ENCODE peak calls at places on chromosomes 2 and 18, in six cellular contexts. D, O, Y, P, M and F are unnamed samples.

GRCh38 chr2:223101340-223102039 is 49.5 kb downstream of the KCNE4 start:
- DNase-seq in Y (no peak), M (peak), D (no peak), P (peak), O (peak), F (peak)

GRCh38 chr2:34570266-34570872 is 971.3 kb upstream of the FAM98A start:
- DNase-seq in M (peak), D (no peak), Y (no peak), P (peak), O (peak), F (peak)

GRCh38 chr2:74779587-74780135 is 54.3 kb upstream of the HK2 start:
- DNase-seq in M (no peak), O (no peak), Y (no peak), P (no peak), D (no peak), F (no peak)

GRCh38 chr2:136219341-136219740 is 101.4 kb upstream of the CXCR4 start:
- DNase-seq in O (no peak), P (no peak), D (no peak), M (no peak), Y (no peak), F (no peak)

GRCh38 chr18:8841781-8842485 is 136.6 kb downstream of the MTCL1 start:
- DNase-seq in D (no peak), P (peak), O (no peak), Y (no peak), M (no peak), F (no peak)

GRCh38 chr2:1731963-1732768 is 12.1 kb downstream of the PXDN start:
- DNase-seq in M (no peak), O (peak), Y (peak), P (no peak), D (peak), F (no peak)

GRCh38 chr2:54459037-54459441 is 2.9 kb downstream of the SPTBN1 start:
- DNase-seq in Y (no peak), P (peak), M (peak), D (no peak), O (no peak), F (no peak)

GRCh38 chr2:221228214-221228769 is 343.8 kb downstream of the EPHA4 start:
- DNase-seq in D (no peak), O (no peak), P (no peak), Y (no peak), M (no peak), F (no peak)

GRCh38 chr2:88212251-88212790 is 42.2 kb downstream of the THNSL2 start:
- DNase-seq in D (no peak), Y (no peak), M (peak), P (no peak), O (peak), F (no peak)

GRCh38 chr2:135904590-135904989 is 28.3 kb upstream of the MCM6 start:
- DNase-seq in Y (no peak), P (peak), M (no peak), D (no peak), O (no peak), F (no peak)

GRCh38 chr2:164439235-164439634 is 182.0 kb downstream of the GRB14 start:
- DNase-seq in O (no peak), D (no peak), M (no peak), Y (no peak), P (no peak), F (no peak)

GRCh38 chr2:207448006-207448405 is 81.8 kb upstream of the CREB1 start:
- DNase-seq in D (no peak), O (no peak), Y (no peak), P (peak), M (no peak), F (no peak)

GRCh38 chr2:137910641-137911040 is 53.6 kb upstream of the HNMT start:
- DNase-seq in P (peak), D (no peak), M (peak), O (peak), Y (no peak), F (peak)

GRCh38 chr2:171547720-171548119 is 25.4 kb downstream of the CYBRD1 start:
- DNase-seq in M (no peak), D (no peak), Y (no peak), O (no peak), P (peak), F (peak)

GRCh38 chr2:236047176-236047575 is 121.0 kb downstream of the GBX2 start:
- DNase-seq in M (no peak), P (no peak), Y (no peak), D (no peak), O (no peak), F (no peak)

GRCh38 chr2:15169326-15170038 is 391.7 kb downstream of the NBAS start:
- DNase-seq in D (no peak), O (no peak), M (no peak), P (peak), Y (peak), F (no peak)

GRCh38 chr2:39728941-39729351 is 50.1 kb downstream of the THUMPD2 start:
- DNase-seq in D (no peak), M (peak), Y (no peak), P (peak), O (peak), F (peak)

GRCh38 chr2:117935436-117935835 is 78.4 kb downstream of the CCDC93 start:
- DNase-seq in Y (no peak), M (no peak), D (no peak), P (no peak), O (peak), F (no peak)

GRCh38 chr2:140376686-140377085 is 1596.5 kb upstream of the NXPH2 start:
- DNase-seq in Y (no peak), D (no peak), O (no peak), M (no peak), P (peak), F (no peak)

GRCh38 chr2:186648130-186648529 is 45.7 kb upstream of the FAM171B start:
- DNase-seq in Y (no peak), D (no peak), P (peak), O (no peak), M (no peak), F (no peak)

GRCh38 chr2:44715671-44716077 is 225.8 kb upstream of the SIX3 start:
- DNase-seq in D (no peak), P (peak), M (peak), Y (no peak), O (peak), F (peak)

GRCh38 chr2:75558786-75559428 is 1.8 kb downstream of the EVA1A start:
- DNase-seq in D (no peak), P (peak), Y (no peak), M (no peak), O (no peak), F (no peak)

GRCh38 chr2:62195421-62196277 is at the start of gene B3GNT2:
- DNase-seq in Y (no peak), M (peak), P (peak), O (peak), D (peak), F (peak)

GRCh38 chr2:121241466-121241865 is 43.5 kb downstream of the TFCP2L1 start:
- DNase-seq in Y (no peak), O (no peak), P (no peak), M (no peak), D (no peak), F (no peak)

GRCh38 chr2:219230201-219230540 is 565 bp downstream of the ANKZF1 start:
- DNase-seq in Y (no peak), P (peak), O (peak), D (peak), M (peak), F (peak)

GRCh38 chr2:188984126-188984525 is 10.0 kb downstream of the COL3A1 start:
- DNase-seq in P (peak), D (no peak), M (no peak), Y (no peak), O (no peak), F (no peak)

GRCh38 chr2:65957886-65958285 is 477.0 kb upstream of the MEIS1 start:
- DNase-seq in P (no peak), D (no peak), Y (no peak), O (peak), M (no peak), F (no peak)

GRCh38 chr18:7824970-7825369 is 257.9 kb downstream of the PTPRM start:
- DNase-seq in Y (no peak), M (no peak), P (no peak), D (no peak), O (no peak), F (no peak)

DNA sequence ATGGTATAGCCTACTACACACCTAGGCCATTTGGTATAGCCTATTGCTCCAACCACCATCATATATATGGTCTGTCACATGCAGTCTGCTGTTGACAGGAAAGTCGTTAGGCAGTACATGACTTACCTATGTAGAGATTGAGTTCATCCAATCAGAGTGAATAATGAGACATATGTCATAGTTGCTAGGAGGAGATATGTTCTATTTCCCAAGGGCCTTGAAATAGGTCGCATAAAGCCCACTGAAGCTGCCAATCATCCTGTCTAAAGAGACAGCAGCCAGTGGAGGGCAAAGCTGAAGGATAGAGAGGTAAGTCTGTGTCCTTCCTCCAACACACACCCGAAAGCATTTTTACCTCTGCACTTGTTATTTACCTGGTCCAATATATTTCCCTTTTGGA is 263.4 kb downstream of the PTPRM start:
- DNase-seq in O (no peak), Y (no peak), M (peak), D (no peak), P (no peak), F (peak)
- TF ChIP-seq CTCF in O (no peak), Y (no peak), M (no peak), D (no peak), P (no peak), F (no peak)

DNA sequence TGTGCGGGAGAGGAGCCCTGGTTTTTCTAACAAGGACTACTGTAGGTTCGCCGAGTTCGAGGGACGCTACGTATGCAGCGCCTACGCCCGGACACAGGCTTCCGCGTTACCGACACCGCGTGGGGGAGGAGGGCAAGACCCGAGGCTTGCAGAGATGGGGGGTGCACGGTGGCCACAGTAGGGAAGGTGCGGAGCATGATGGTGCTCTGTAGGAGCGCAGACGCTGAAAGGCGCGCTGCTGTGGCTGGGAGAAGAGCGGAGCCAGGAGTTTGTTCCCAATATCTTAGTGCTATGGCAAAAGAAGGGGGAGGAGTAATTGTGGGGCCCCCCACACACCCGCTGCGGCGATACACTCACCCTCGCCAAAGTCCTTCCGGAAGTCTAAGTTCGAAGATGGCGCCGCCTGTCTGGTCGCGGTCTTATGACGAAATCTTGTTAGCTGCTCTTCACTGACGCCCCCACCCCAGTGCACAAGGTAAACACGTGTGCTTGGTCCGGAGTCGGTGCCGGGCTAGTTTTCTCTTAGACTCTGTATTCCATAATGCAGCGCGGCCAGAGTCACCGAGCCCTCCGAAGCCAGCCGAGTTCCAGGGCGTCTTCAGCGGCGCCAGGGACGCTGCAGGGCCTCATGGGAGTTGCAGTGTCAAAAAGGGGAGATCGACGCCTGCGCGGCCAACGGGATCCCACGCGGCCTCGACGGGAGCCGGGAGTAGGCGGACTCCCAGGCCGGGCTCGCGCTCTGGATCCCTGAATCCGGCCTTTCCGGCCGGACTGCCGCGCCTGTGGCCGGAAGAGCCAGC is at the start of gene GTF3C2:
- DNase-seq in D (peak), P (peak), Y (peak), M (peak), O (peak), F (peak)
- TF ChIP-seq CTCF in D (peak), P (no peak), Y (no peak), M (no peak), O (no peak), F (no peak)

GRCh38 chr2:238518127-238518827 is 91.5 kb downstream of the ASB1 start:
- DNase-seq in Y (no peak), M (no peak), O (no peak), P (peak), D (no peak), F (no peak)
- TF ChIP-seq CTCF in Y (no peak), M (no peak), O (no peak), P (no peak), D (no peak), F (no peak)

DNA sequence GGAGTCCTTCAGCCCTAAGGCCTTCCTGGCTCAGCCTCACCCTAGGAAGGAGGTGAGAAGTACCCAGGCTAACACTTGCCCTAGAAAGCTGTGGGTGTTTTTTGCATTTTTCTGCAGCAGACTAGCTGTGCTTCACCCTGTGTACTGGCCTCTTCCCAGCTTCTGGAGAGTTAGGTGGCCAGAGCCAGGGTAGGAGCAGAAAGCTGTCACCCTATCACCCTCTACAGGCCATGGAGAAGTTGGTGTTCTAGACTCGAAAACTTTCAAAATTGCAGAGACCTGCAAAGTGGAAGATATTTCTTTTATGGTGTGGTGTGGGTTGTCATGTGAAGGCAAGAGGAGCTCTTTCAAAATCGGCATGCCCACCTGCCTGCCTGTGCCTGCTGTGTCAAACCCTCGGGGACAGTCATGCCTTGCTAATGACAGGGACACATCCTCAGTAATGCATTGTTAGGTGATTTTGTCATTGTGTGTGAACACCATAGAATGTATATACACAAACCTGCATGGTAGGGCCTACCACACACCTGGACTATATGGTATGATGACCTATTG is 29.8 kb downstream of the EHD3 start:
- DNase-seq in M (peak), P (no peak), O (no peak), Y (no peak), D (no peak), F (no peak)
- TF ChIP-seq CTCF in M (peak), P (no peak), O (no peak), Y (no peak), D (peak), F (no peak)

DNA sequence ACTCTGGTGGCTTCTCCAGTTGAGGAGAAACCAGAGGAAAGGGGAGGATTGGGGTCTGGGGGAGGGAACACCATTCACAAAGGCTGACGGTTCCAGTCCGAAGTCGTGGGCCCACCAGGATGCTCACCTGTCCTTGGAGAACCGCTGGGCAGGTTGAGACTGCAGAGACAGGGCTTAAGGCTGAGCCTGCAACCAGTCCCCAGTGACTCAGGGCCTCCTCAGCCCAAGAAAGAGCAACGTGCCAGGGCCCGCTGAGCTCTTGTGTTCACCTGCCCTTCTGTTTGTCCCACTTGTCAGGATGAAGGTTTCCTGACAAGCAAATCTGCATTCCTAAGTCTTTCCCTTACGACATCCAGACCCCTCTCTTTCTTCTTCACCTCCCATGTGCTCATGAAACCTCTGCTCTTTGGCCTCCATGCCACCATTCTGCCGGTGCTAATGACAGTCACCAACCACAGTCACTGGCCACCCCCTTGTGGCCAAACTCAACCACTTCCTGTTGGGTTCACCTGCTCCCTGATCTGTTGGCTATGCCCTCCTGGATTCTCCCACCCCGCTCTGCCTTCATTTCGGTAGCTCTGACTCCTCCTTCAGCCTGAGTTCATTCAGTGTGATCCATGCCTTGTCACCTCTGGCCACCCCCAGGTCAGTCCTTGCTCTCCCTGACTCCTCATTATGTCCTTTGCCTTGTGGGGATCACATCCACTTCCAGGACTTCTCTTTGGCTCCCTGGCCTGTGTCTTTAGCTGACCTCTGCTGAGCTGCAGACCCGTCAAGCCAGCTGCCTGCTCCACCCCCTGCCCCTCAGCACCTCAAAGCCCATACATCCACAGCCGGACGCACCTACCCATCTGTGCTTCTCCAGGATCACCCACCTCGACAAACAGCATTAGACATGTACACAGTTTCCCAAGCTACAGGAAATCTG is 17.6 kb downstream of the EMX1 start:
- DNase-seq in O (peak), M (peak), D (no peak), Y (no peak), P (no peak), F (peak)
- TF ChIP-seq CTCF in O (peak), M (peak), D (no peak), Y (no peak), P (no peak), F (peak)

DNA sequence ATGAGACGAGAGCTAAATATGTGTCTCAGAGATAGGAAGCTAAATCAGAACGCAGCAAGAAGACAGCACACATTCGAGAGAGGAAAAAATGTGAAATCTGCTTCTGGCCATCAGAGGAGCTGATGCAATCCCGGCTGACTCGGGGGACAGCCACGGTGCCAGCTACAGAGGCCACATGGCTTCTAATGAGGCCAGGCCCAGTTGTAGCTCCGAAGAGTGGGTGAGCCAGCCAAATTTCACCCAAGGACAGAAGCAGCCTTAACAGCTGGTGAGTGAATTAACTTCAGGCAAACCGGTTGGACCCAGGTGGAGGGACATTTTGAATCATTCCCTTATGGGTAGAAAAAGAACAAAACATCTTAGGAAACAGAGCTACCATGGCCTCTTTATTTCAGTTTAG is 754.1 kb downstream of the RNF144A start:
- DNase-seq in O (no peak), D (peak), P (no peak), M (no peak), Y (no peak), F (no peak)
- TF ChIP-seq CTCF in O (no peak), D (no peak), P (no peak), M (no peak), Y (no peak), F (no peak)